ENCODE peak calls at places on chromosomes 11 and 22, in five cellular contexts. Q, W, D, B and T are unnamed samples.

GRCh38 chr11:109145287-109145686 is 276.7 kb upstream of the C11orf87 start:
- DNase-seq in W (no peak), B (no peak), D (no peak), Q (no peak), T (no peak)

GRCh38 chr11:76185931-76186401 is 20.3 kb downstream of the WNT11 start:
- DNase-seq in B (no peak), Q (no peak), W (no peak), D (no peak), T (peak; percentile 76)

GRCh38 chr11:127994736-127995135 is 592.6 kb downstream of the ETS1 start:
- DNase-seq in B (no peak), D (no peak), W (no peak), Q (no peak), T (no peak)

GRCh38 chr11:57597461-57597892 is at the start of gene SERPING1:
- DNase-seq in Q (no peak), W (no peak), B (no peak), D (no peak), T (no peak)

GRCh38 chr11:45369294-45369693 is 83.2 kb upstream of the SYT13 start:
- DNase-seq in Q (no peak), W (no peak), B (no peak), D (no peak), T (no peak)

GRCh38 chr22:29397791-29398190 is 9.4 kb upstream of the AP1B1 start:
- DNase-seq in B (no peak), D (no peak), W (no peak), Q (no peak), T (no peak)

GRCh38 chr11:76235233-76236091 is 29.2 kb upstream of the WNT11 start:
- DNase-seq in B (peak; percentile 93), W (peak; percentile 86), Q (peak; percentile 93), D (peak; percentile 89), T (peak; percentile 96)

GRCh38 chr11:68002575-68002942 is 1.3 kb downstream of the UNC93B1 start:
- DNase-seq in B (no peak), Q (no peak), W (no peak), D (no peak), T (no peak)

GRCh38 chr11:36146437-36146836 is 142.8 kb downstream of the COMMD9 start:
- DNase-seq in D (no peak), Q (no peak), B (no peak), W (no peak), T (no peak)

GRCh38 chr11:117932987-117933386 is 3.8 kb upstream of the TMPRSS13 start:
- DNase-seq in B (no peak), W (no peak), D (no peak), Q (no peak), T (no peak)

GRCh38 chr11:85133636-85134035 is 493.5 kb downstream of the DLG2 start:
- DNase-seq in B (no peak), W (no peak), D (no peak), Q (no peak), T (no peak)

GRCh38 chr11:85137597-85137996 is 489.5 kb downstream of the DLG2 start:
- DNase-seq in Q (no peak), D (no peak), W (no peak), B (no peak), T (no peak)

GRCh38 chr11:85132839-85133238 is 494.3 kb downstream of the DLG2 start:
- DNase-seq in B (no peak), W (no peak), D (no peak), Q (no peak), T (no peak)
- H3K9me3 ChIP-seq in B (no peaks in the 10 kb centered on the region), W (no peaks in the 10 kb centered on the region), D (no peaks in the 10 kb centered on the region), Q (no peaks in the 10 kb centered on the region), T (no peaks in the 10 kb centered on the region)

GRCh38 chr11:119335091-119335654 is 846 bp downstream of the RNF26 start:
- DNase-seq in D (no peak), Q (no peak), B (no peak), W (no peak), T (no peak)
- TF ChIP-seq JUND in D (no peak), Q (no peak), B (no peak), W (no peak), T (no peak)

GRCh38 chr22:24443668-24444067 is 16.3 kb downstream of the ADORA2A start:
- DNase-seq in B (no peak), D (no peak), W (no peak), Q (no peak), T (no peak)

GRCh38 chr22:24440270-24440717 is 12.9 kb downstream of the ADORA2A start:
- DNase-seq in Q (no peak), D (no peak), B (no peak), W (no peak), T (no peak)

GRCh38 chr22:24441406-24442351 is 14.3 kb downstream of the ADORA2A start:
- DNase-seq in Q (peak; percentile 18), B (no peak), D (no peak), W (no peak), T (peak; percentile 79)

GRCh38 chr22:24442352-24442744 is 14.9 kb downstream of the ADORA2A start:
- DNase-seq in B (no peak), D (no peak), W (no peak), Q (no peak), T (peak; percentile 36)

DNA sequence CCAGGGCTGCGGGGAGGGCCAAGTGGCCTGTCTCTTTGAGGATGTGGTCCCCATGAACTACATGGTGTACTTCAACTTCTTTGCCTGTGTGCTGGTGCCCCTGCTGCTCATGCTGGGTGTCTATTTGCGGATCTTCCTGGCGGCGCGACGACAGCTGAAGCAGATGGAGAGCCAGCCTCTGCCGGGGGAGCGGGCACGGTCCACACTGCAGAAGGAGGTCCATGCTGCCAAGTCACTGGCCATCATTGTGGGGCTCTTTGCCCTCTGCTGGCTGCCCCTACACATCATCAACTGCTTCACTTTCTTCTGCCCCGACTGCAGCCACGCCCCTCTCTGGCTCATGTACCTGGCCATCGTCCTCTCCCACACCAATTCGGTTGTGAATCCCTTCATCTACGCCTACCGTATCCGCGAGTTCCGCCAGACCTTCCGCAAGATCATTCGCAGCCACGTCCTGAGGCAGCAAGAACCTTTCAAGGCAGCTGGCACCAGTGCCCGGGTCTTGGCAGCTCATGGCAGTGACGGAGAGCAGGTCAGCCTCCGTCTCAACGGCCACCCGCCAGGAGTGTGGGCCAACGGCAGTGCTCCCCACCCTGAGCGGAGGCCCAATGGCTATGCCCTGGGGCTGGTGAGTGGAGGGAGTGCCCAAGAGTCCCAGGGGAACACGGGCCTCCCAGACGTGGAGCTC is 13.5 kb downstream of the ADORA2A start:
- DNase-seq in B (no peak), W (no peak), D (no peak), Q (no peak), T (peak; percentile 23)
- TF ChIP-seq CHD2 in B (no peak), W (no peak), D (no peak), Q (no peak), T (no peak)

GRCh38 chr22:49010086-49010863 is 817.4 kb downstream of the BRD1 start:
- DNase-seq in Q (no peak), B (no peak), D (no peak), W (no peak), T (peak; percentile 17)
- H3K9me3 ChIP-seq in Q (no peaks in the 10 kb centered on the region), B (no peaks in the 10 kb centered on the region), D (no peaks in the 10 kb centered on the region), W (no peaks in the 10 kb centered on the region), T (no peaks in the 10 kb centered on the region)

GRCh38 chr22:17678817-17679385 is 40.3 kb downstream of the BCL2L13 start:
- DNase-seq in Q (no peak), W (no peak), B (no peak), D (no peak), T (no peak)
- TF ChIP-seq JUND in Q (no peak), W (no peak), B (no peak), D (no peak), T (no peak)